ENCODE peak calls at places on chromosomes 3 and 15, in six cellular contexts. R is neural progenitor cell; S is OCI-LY7; G is heart left ventricle; K is neuronal stem cell; F is CD8-positive, alpha-beta T cell. L is an unnamed sample.

GRCh38 chr3:140416686-140417085 is 261.2 kb upstream of the TRIM42 start:
- DNase-seq in F (no peak), S (no peak), K (no peak), R (no peak), G (no peak), L (no peak)

GRCh38 chr3:148450819-148451218 is 246.9 kb upstream of the AGTR1 start:
- DNase-seq in G (no peak), S (no peak), F (no peak), K (no peak), R (peak; percentile 14), L (no peak)

GRCh38 chr3:127889461-127889863 is 25.6 kb upstream of the KBTBD12 start:
- DNase-seq in G (no peak), S (no peak), R (no peak), K (no peak), F (no peak), L (no peak)

GRCh38 chr3:196590279-196590678 is 21.8 kb downstream of the FBXO45 start:
- DNase-seq in G (no peak), S (no peak), K (no peak), F (no peak), R (no peak), L (no peak)

GRCh38 chr3:76576201-76576600 is 463.7 kb upstream of the ROBO2 start:
- DNase-seq in F (no peak), K (no peak), G (no peak), R (no peak), S (no peak), L (no peak)

GRCh38 chr3:140682586-140682985 is 4.7 kb downstream of the TRIM42 start:
- DNase-seq in F (no peak), K (no peak), S (no peak), R (no peak), G (no peak), L (no peak)

GRCh38 chr3:183878071-183878470 is 6.6 kb downstream of the PARL start:
- DNase-seq in K (no peak), G (peak; percentile 39), S (no peak), R (no peak), F (no peak), L (no peak)

GRCh38 chr3:49723301-49723630 is 485 bp downstream of the GMPPB start:
- DNase-seq in F (peak; percentile 21), R (peak; percentile 58), G (peak; percentile 69), K (no peak), S (peak; percentile 77), L (no peak)

GRCh38 chr3:185517387-185517786 is 18.6 kb upstream of the TMEM41A start:
- DNase-seq in F (no peak), R (no peak), G (no peak), K (no peak), S (no peak), L (no peak)

GRCh38 chr3:81735334-81735733 is 26.1 kb downstream of the GBE1 start:
- DNase-seq in F (no peak), S (no peak), G (no peak), R (no peak), K (no peak), L (no peak)

GRCh38 chr3:23934253-23934652 is 10.8 kb upstream of the NR1D2 start:
- DNase-seq in F (no peak), K (no peak), R (no peak), S (no peak), G (no peak), L (no peak)

GRCh38 chr15:94701281-94701985 is 470.1 kb downstream of the MCTP2 start:
- DNase-seq in R (no peak), S (no peak), F (no peak), K (no peak), G (no peak), L (no peak)

GRCh38 chr15:78992416-78993256 is 47.8 kb upstream of the CTSH start:
- DNase-seq in S (peak; percentile 24), G (no peak), F (no peak), K (no peak), R (no peak), L (no peak)

GRCh38 chr3:171200052-171201029 is 173.8 kb upstream of the SLC2A2 start:
- DNase-seq in R (no peak), G (no peak), F (no peak), K (no peak), S (no peak), L (no peak)

GRCh38 chr15:55742927-55743614 is at the start of gene PRTG:
- DNase-seq in G (peak; percentile 74), K (peak; percentile 98), F (no peak), R (peak; percentile 97), S (no peak), L (peak; percentile 22)

GRCh38 chr3:186315581-186316354 is 46.3 kb downstream of the DGKG start:
- DNase-seq in S (no peak), R (no peak), G (no peak), F (no peak), K (no peak), L (no peak)

GRCh38 chr3:46668116-46668515 is 25.4 kb downstream of the ALS2CL start:
- DNase-seq in F (no peak), S (no peak), K (no peak), G (no peak), R (no peak), L (no peak)

GRCh38 chr3:141109761-141110160 is 58.6 kb downstream of the SPSB4 start:
- DNase-seq in G (peak; percentile 60), K (no peak), S (no peak), R (no peak), F (no peak), L (no peak)

GRCh38 chr3:47096955-47097354 is 67.0 kb downstream of the SETD2 start:
- DNase-seq in F (no peak), R (no peak), G (no peak), K (no peak), S (no peak), L (no peak)

GRCh38 chr15:50764331-50765201 is 940 bp downstream of the SPPL2A start:
- DNase-seq in F (no peak), G (no peak), R (peak; percentile 5), K (no peak), S (peak; percentile 41), L (no peak)

GRCh38 chr15:28097656-28098359 is 1.3 kb downstream of the OCA2 start:
- DNase-seq in K (no peak), G (no peak), R (no peak), F (no peak), S (no peak), L (no peak)

GRCh38 chr3:196611761-196612483 is 27.6 kb upstream of the NRROS start:
- DNase-seq in R (no peak), F (no peak), G (no peak), S (no peak), K (no peak), L (no peak)

GRCh38 chr15:39140060-39140604 is 440.7 kb upstream of the THBS1 start:
- DNase-seq in R (no peak), G (no peak), F (no peak), K (no peak), S (no peak), L (no peak)

GRCh38 chr3:58281069-58281468 is 25.0 kb upstream of the RPP14 start:
- DNase-seq in K (no peak), G (no peak), R (no peak), S (no peak), F (no peak), L (no peak)

DNA sequence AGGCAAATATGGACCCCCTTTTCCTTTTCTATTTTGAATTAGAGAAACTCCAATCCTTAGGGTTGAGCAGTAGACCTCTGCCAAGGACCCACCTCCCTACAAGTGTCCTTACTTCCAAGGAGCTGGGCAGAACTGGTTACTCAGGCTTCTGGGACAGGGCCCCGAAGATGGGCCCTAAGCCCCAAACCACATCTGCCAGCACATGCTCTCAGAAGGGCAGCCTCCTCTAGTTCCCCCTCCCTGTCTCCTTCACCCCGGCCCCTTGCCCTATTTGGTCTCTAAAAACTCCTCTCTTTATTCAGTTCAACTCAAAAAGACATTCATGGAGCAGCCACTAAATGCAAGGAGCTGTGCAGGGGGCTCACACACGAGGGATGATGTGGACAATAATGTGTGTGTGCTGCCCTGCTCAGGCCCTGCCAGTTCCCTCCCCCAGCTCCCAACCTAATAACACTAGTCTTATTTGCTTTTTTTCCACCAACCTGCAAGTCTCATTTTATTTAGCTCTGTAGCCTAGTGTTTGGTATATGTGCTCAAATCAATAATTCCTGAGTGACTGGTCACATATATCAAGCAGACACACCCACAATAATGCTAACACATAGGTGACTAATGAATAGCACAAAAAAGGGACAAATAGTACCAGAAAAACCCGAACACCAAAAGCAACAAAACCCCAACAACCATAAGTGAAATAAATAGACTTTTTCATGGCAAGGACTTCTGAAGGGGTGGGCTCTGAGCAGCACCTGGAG is 12.2 kb downstream of the ZDHHC3 start:
- DNase-seq in R (no peak), G (no peak), S (no peak), K (no peak), F (no peak), L (no peak)
- H3K4me1 ChIP-seq in R (no peaks in the 10 kb centered on the region), G (peaks cover 7% of the 10 kb centered on the region), S (peaks cover 25% of the 10 kb centered on the region), K (no peaks in the 10 kb centered on the region), F (peaks cover 20% of the 10 kb centered on the region), L (no peaks in the 10 kb centered on the region)

GRCh38 chr15:77575203-77575934 is 57.3 kb downstream of the LINGO1 start:
- DNase-seq in S (no peak), R (no peak), G (no peak), K (no peak), F (no peak), L (no peak)
- H3K4me1 ChIP-seq in S (no peaks in the 10 kb centered on the region), R (peaks cover 9% of the 10 kb centered on the region), G (no peaks in the 10 kb centered on the region), K (peaks cover 8% of the 10 kb centered on the region), F (no peaks in the 10 kb centered on the region), L (no peaks in the 10 kb centered on the region)

GRCh38 chr3:197733042-197733441 is 3.7 kb downstream of the RUBCN start:
- DNase-seq in R (no peak), S (no peak), G (no peak), K (no peak), F (no peak), L (no peak)
- H3K4me1 ChIP-seq in R (peaks cover 5% of the 10 kb centered on the region), S (peaks cover 54% of the 10 kb centered on the region), G (peaks cover 6% of the 10 kb centered on the region), K (peaks cover 5% of the 10 kb centered on the region), F (peaks cover 23% of the 10 kb centered on the region), L (peaks cover 7% of the 10 kb centered on the region)

DNA sequence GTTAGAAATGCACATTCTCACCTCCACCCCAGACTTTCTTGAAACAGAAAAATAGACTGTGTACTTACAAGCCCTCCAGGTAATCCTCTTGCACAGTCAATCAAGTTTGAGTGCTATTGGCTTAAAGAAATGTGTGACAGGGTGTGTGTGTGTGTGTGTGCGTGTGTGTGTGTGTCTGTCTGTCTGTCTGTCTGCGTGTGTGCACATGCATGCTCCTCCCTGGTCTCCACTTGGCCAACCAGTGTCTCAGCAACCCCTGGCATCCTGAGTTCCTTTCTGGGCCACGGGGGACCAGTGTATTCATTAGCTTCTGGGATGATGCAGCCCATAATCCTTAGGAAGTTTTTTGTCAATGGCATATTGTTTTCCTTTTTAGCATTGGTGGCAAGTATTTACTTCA is 128.8 kb upstream of the IL12A start:
- DNase-seq in K (no peak), F (no peak), R (no peak), S (no peak), G (no peak), L (no peak)
- H3K4me1 ChIP-seq in K (peaks cover 26% of the 10 kb centered on the region), F (no peaks in the 10 kb centered on the region), R (peaks cover 59% of the 10 kb centered on the region), S (no peaks in the 10 kb centered on the region), G (peaks cover 36% of the 10 kb centered on the region), L (peaks cover 62% of the 10 kb centered on the region)

GRCh38 chr3:10417849-10418248 is 87.5 kb downstream of the ATP2B2 start:
- DNase-seq in R (peak; percentile 20), G (no peak), S (peak; percentile 31), K (no peak), F (no peak), L (no peak)
- H3K4me1 ChIP-seq in R (no peaks in the 10 kb centered on the region), G (no peaks in the 10 kb centered on the region), S (peaks cover 26% of the 10 kb centered on the region), K (no peaks in the 10 kb centered on the region), F (peaks cover 7% of the 10 kb centered on the region), L (no peaks in the 10 kb centered on the region)

GRCh38 chr15:89404023-89404422 is 69.4 kb upstream of the POLG start:
- DNase-seq in R (no peak), F (no peak), K (no peak), S (no peak), G (no peak), L (no peak)
- H3K4me1 ChIP-seq in R (peaks cover 27% of the 10 kb centered on the region), F (peaks cover 43% of the 10 kb centered on the region), K (peaks cover 18% of the 10 kb centered on the region), S (no peaks in the 10 kb centered on the region), G (peaks cover 7% of the 10 kb centered on the region), L (peaks cover 37% of the 10 kb centered on the region)